ENCODE peak calls at places on chromosomes 3 and 15, in nine cellular contexts. D, N, S, F, Z, V, A, T and B are unnamed samples.

GRCh38 chr15:92429378-92430066 is 35.8 kb downstream of the ST8SIA2 start:
- DNase-seq in D (no peak), N (no peak), S (peak), F (no peak), Z (no peak), V (peak), A (no peak), T (no peak), B (no peak)

GRCh38 chr3:31668258-31668657 is 135.5 kb downstream of the STT3B start:
- DNase-seq in D (no peak), N (no peak), S (peak), F (no peak), Z (no peak), V (no peak), A (no peak), T (no peak), B (no peak)

GRCh38 chr15:42707068-42707467 is 29.9 kb downstream of the CDAN1 start:
- DNase-seq in D (no peak), N (no peak), S (peak), F (no peak), Z (no peak), V (peak), A (no peak), T (no peak), B (no peak)

GRCh38 chr3:29745237-29745870 is 464.5 kb downstream of the RBMS3 start:
- DNase-seq in D (no peak), N (no peak), S (no peak), F (no peak), Z (no peak), V (no peak), A (no peak), T (no peak), B (no peak)

GRCh38 chr15:40449275-40449674 is 8.5 kb downstream of the BAHD1 start:
- DNase-seq in D (no peak), N (no peak), S (no peak), F (no peak), Z (no peak), V (no peak), A (no peak), T (no peak), B (no peak)

GRCh38 chr15:23648920-23649515 is 1.4 kb upstream of the MAGEL2 start:
- DNase-seq in D (no peak), N (peak), S (peak), F (no peak), Z (no peak), V (no peak), A (no peak), T (no peak), B (no peak)

GRCh38 chr3:42053476-42053875 is 37.7 kb upstream of the TRAK1 start:
- DNase-seq in D (no peak), N (no peak), S (no peak), F (no peak), Z (no peak), V (no peak), A (no peak), T (no peak), B (no peak)

GRCh38 chr15:96735621-96736020 is 405.1 kb downstream of the NR2F2 start:
- DNase-seq in D (no peak), N (no peak), S (no peak), F (no peak), Z (no peak), V (no peak), A (no peak), T (no peak), B (no peak)

GRCh38 chr3:27166888-27167287 is 202.3 kb downstream of the NEK10 start:
- DNase-seq in D (no peak), N (no peak), S (peak), F (no peak), Z (no peak), V (peak), A (no peak), T (peak), B (no peak)

GRCh38 chr3:104628185-104628789 is 738.4 kb upstream of the ALCAM start:
- DNase-seq in D (peak), N (no peak), S (peak), F (no peak), Z (no peak), V (peak), A (no peak), T (peak), B (no peak)

GRCh38 chr15:28269097-28269496 is 52.9 kb downstream of the HERC2 start:
- DNase-seq in D (no peak), N (no peak), S (peak), F (no peak), Z (no peak), V (no peak), A (no peak), T (no peak), B (no peak)

GRCh38 chr3:160588023-160588422 is 22.7 kb upstream of the KPNA4 start:
- DNase-seq in D (no peak), N (no peak), S (no peak), F (no peak), Z (no peak), V (no peak), A (no peak), T (no peak), B (no peak)

GRCh38 chr3:23669541-23670255 is 136.1 kb upstream of the UBE2E1 start:
- DNase-seq in D (no peak), N (no peak), S (no peak), F (no peak), Z (no peak), V (no peak), A (no peak), T (no peak), B (no peak)

GRCh38 chr15:68711406-68711805 is 109.3 kb downstream of the ANP32A start:
- DNase-seq in D (no peak), N (no peak), S (no peak), F (no peak), Z (no peak), V (no peak), A (no peak), T (no peak), B (no peak)

GRCh38 chr3:147360936-147361670 is 45.2 kb downstream of the ZIC4 start:
- DNase-seq in D (peak), N (no peak), S (no peak), F (no peak), Z (no peak), V (no peak), A (no peak), T (no peak), B (no peak)

GRCh38 chr15:42152196-42152920 is 4.1 kb downstream of the PLA2G4F start:
- DNase-seq in D (no peak), N (no peak), S (peak), F (no peak), Z (peak), V (no peak), A (no peak), T (no peak), B (no peak)

GRCh38 chr15:64883097-64883581 is 28.6 kb upstream of the ANKDD1A start:
- DNase-seq in D (no peak), N (no peak), S (peak), F (peak), Z (no peak), V (no peak), A (no peak), T (no peak), B (no peak)

GRCh38 chr3:47984089-47984759 is 32.0 kb downstream of the MAP4 start:
- DNase-seq in D (no peak), N (no peak), S (peak), F (no peak), Z (no peak), V (peak), A (no peak), T (no peak), B (no peak)

GRCh38 chr3:62318752-62319569 is 54.4 kb downstream of the FEZF2 start:
- DNase-seq in D (no peak), N (peak), S (peak), F (peak), Z (peak), V (peak), A (peak), T (peak), B (peak)

GRCh38 chr3:52366527-52366926 is 50.4 kb downstream of the DNAH1 start:
- DNase-seq in D (no peak), N (no peak), S (no peak), F (no peak), Z (peak), V (no peak), A (no peak), T (no peak), B (no peak)

GRCh38 chr3:114178770-114179368 is at the start of gene DRD3:
- DNase-seq in D (no peak), N (no peak), S (peak), F (no peak), Z (no peak), V (peak), A (no peak), T (peak), B (no peak)

GRCh38 chr15:90829942-90830440 is 38.4 kb upstream of the FURIN start:
- DNase-seq in D (no peak), N (no peak), S (no peak), F (no peak), Z (no peak), V (no peak), A (no peak), T (no peak), B (no peak)

GRCh38 chr3:71581451-71581980 is 2.0 kb downstream of the FOXP1 start:
- DNase-seq in D (no peak), N (peak), S (peak), F (peak), Z (peak), V (no peak), A (peak), T (peak), B (no peak)

GRCh38 chr15:94205366-94205765 is 26.0 kb upstream of the MCTP2 start:
- DNase-seq in D (no peak), N (no peak), S (no peak), F (no peak), Z (no peak), V (peak), A (no peak), T (no peak), B (no peak)

GRCh38 chr15:61780278-61780677 is 280.0 kb downstream of the VPS13C start:
- DNase-seq in D (no peak), N (no peak), S (no peak), F (no peak), Z (no peak), V (no peak), A (no peak), T (no peak), B (no peak)